ENCODE peak calls at places on chromosomes 3 and 15, in six cellular contexts. R is upper lobe of left lung, L is HepG2, Q is A549, W is K562, P is GM12878. H is an unnamed sample. For H3K4me1, the result is how much of the 10 kb centered on the place peaks cover.

GRCh38 chr3:99236576-99236975 is 335.1 kb upstream of the DCBLD2 start:
- ATAC-seq in W (no peak), P (no peak), Q (no peak), L (no peak), R (no peak), H (no peak)

GRCh38 chr3:158644345-158644908 is at the start of gene GFM1:
- ATAC-seq in P (peak), W (peak), Q (peak), R (peak), L (peak), H (peak)

GRCh38 chr3:52454938-52455282 is 494 bp upstream of the NISCH start:
- ATAC-seq in L (no peak), P (no peak), R (no peak), Q (no peak), W (peak), H (no peak)

GRCh38 chr3:51943451-51944391 is 1.6 kb downstream of the PARP3 start:
- ATAC-seq in P (no peak), W (no peak), Q (no peak), R (no peak), L (no peak), H (no peak)

GRCh38 chr3:38190481-38190881 is 25.1 kb downstream of the OXSR1 start:
- ATAC-seq in W (no peak), Q (no peak), P (no peak), L (no peak), R (no peak), H (no peak)

GRCh38 chr3:143973352-143974021 is 1.9 kb downstream of the DIPK2A start:
- ATAC-seq in P (no peak), L (peak), Q (no peak), R (no peak), W (peak), H (no peak)

GRCh38 chr3:182906036-182906435 is 74.3 kb downstream of the DCUN1D1 start:
- ATAC-seq in R (no peak), L (no peak), Q (no peak), P (no peak), W (no peak), H (no peak)

GRCh38 chr15:99138491-99138982 is 33.7 kb downstream of the SYNM start:
- ATAC-seq in P (no peak), R (no peak), Q (peak), L (peak), W (no peak), H (no peak)

GRCh38 chr3:83928903-83929302 is 1029.9 kb upstream of the CADM2 start:
- ATAC-seq in R (no peak), L (no peak), Q (no peak), P (no peak), W (no peak), H (no peak)

GRCh38 chr15:96327155-96327741 is 3.3 kb upstream of the NR2F2 start:
- ATAC-seq in P (peak), W (peak), L (peak), R (peak), Q (peak), H (peak)

GRCh38 chr3:171441381-171441780 is 18.8 kb downstream of the TNIK start:
- ATAC-seq in W (no peak), R (no peak), L (no peak), Q (no peak), P (no peak), H (no peak)

GRCh38 chr3:55910543-55910942 is 423.4 kb upstream of the WNT5A start:
- ATAC-seq in R (no peak), W (no peak), P (no peak), L (no peak), Q (no peak), H (no peak)

GRCh38 chr15:96948981-96949380 is 618.5 kb downstream of the NR2F2 start:
- ATAC-seq in L (no peak), Q (no peak), P (no peak), W (no peak), R (no peak), H (no peak)

GRCh38 chr3:157436583-157437300 is at the start of gene PTX3:
- ATAC-seq in L (no peak), P (no peak), R (peak), W (no peak), Q (peak), H (peak)

GRCh38 chr3:98691897-98692296 is 71.2 kb upstream of the ST3GAL6 start:
- ATAC-seq in P (no peak), W (no peak), Q (no peak), R (no peak), L (no peak), H (no peak)

GRCh38 chr3:155449613-155450267 is 156.3 kb upstream of the STRIT1 start:
- ATAC-seq in L (no peak), R (no peak), Q (no peak), W (no peak), P (no peak), H (no peak)

GRCh38 chr15:51243774-51244173 is 94.6 kb downstream of the CYP19A1 start:
- ATAC-seq in R (no peak), W (peak), Q (peak), L (no peak), P (peak), H (no peak)

GRCh38 chr3:73535137-73535536 is 89.6 kb downstream of the PDZRN3 start:
- ATAC-seq in L (no peak), Q (no peak), P (no peak), W (no peak), R (no peak), H (no peak)

GRCh38 chr3:155908086-155908485 is 37.6 kb downstream of the GMPS start:
- ATAC-seq in W (peak), Q (no peak), R (no peak), L (peak), P (no peak), H (no peak)

GRCh38 chr15:29925227-29926082 is 103.2 kb upstream of the TJP1 start:
- ATAC-seq in W (peak), R (peak), Q (peak), P (peak), L (peak), H (peak)

GRCh38 chr3:156148946-156149348 is 28.6 kb downstream of the KCNAB1 start:
- ATAC-seq in R (no peak), Q (no peak), L (no peak), W (peak), P (peak), H (peak)

GRCh38 chr15:96586901-96587300 is 256.4 kb downstream of the NR2F2 start:
- ATAC-seq in R (no peak), W (no peak), L (no peak), Q (no peak), P (peak), H (no peak)

GRCh38 chr3:74393426-74393825 is 221.0 kb downstream of the CNTN3 start:
- ATAC-seq in L (no peak), P (no peak), Q (no peak), W (no peak), R (no peak), H (no peak)

GRCh38 chr3:32848215-32848614 is 30.4 kb downstream of the TRIM71 start:
- ATAC-seq in L (no peak), P (no peak), R (no peak), Q (no peak), W (peak), H (no peak)

GRCh38 chr3:32850636-32851035 is 32.8 kb downstream of the TRIM71 start:
- ATAC-seq in L (peak), P (no peak), Q (no peak), W (no peak), R (no peak), H (no peak)

GRCh38 chr3:32847520-32847919 is 29.7 kb downstream of the TRIM71 start:
- ATAC-seq in P (no peak), W (peak), L (no peak), Q (no peak), R (no peak), H (no peak)

GRCh38 chr3:32852146-32852545 is 34.3 kb downstream of the TRIM71 start:
- ATAC-seq in P (no peak), L (no peak), Q (no peak), R (no peak), W (no peak), H (no peak)

GRCh38 chr3:32850226-32850625 is 32.4 kb downstream of the TRIM71 start:
- ATAC-seq in L (peak), W (no peak), R (no peak), P (no peak), Q (no peak), H (no peak)
- H3K4me1 ChIP-seq in L (half or more), W (under half), R (under half), P (under half), Q (under half), H (under half)

DNA sequence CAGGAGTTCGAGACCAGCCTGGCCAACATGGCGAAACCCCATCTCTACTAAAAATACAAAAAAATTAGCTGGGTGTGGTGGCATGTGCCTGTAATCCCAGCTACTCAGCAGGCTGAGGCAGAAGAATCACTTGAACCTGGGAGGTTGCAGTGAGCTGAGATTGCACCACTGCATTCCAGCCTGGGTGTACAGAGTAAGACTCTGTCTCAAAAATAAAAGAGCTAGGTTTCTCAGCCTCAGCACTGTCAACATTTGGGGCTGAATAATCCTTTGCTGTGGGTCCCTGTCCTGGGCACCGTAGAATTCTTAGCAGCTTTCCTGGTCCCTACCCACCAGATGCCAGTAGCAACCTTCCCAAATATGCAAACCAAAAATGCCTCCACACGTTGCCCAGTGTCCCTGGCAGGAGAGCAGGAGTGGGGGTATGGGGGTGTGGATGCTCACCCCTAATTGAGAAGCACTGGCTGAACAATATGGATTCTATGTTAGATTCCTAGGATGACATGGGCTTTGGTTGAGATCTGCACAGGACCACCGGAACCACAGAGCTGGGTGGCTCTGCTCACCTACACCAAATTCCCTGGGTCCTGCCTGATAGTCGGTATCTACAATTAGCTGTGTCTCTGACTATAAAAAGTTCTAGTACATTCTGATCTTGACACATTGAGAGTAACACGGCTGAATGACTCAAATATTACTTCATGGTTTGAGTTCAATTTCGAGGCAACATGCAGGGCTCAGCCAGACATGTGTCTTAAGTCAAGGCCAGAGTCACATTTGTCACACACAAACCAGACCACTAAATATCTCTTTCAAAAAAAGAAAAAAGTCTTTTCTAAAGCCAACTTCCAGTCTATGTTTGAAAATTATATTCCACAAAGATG is 577.0 kb upstream of the MDFIC2 start:
- ATAC-seq in R (peak), P (no peak), L (no peak), W (no peak), Q (no peak), H (peak)
- TF ChIP-seq EP300 in R (no peak), P (no peak), L (no peak), W (no peak), Q (no peak), H (no peak)

GRCh38 chr3:48015451-48016182 is 599 bp downstream of the MAP4 start:
- ATAC-seq in W (peak), Q (peak), L (peak), R (no peak), P (peak), H (no peak)
- TF ChIP-seq POLR2A in W (no peak), Q (no peak), L (no peak), R (no peak), P (no peak), H (no peak)

DNA sequence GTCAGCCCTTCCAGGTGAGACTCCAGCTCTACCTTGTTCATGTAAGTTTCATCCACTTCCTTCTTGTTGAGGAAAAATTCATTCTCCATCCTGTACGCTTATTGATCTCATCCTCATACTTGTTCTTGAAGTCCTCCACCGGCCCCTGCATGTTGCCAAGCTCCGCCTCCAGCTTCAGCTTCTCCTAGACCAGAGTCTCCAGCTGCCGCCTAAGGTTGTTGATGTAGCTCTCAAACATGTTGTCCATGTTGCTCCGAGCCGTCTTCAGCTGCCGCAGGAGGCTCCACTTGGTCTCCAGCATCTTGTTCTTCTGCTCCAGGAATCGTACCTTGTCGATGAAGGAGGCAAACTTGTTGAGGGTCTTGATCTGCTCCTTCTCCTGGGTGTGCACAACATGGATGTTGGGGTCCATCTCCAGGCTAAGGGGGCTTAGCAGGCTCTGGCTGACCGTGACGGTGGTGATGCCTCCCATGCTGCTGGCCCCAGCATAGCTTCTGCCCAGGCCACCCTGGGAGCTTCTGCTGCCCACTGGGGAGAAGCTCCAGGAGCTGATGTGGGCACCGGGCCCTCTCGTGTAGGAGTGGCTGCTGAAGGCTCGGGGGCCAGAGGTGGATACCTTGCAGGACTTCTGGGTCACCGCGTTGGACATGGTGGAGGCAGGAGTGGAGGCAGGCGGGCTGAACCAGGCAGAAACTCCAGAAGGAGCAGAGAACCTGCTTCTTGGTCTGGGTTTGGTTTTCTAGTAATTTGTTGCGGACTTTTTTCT is 422.6 kb upstream of the ARPP21 start:
- ATAC-seq in R (no peak), Q (no peak), W (no peak), P (no peak), L (no peak), H (no peak)
- H3K4me1 ChIP-seq in R (under half), Q (under half), W (under half), P (under half), L (under half), H (under half)

GRCh38 chr15:49152552-49153337 is 2.7 kb downstream of the COPS2 start:
- ATAC-seq in W (no peak), L (no peak), R (no peak), P (no peak), Q (no peak), H (no peak)

GRCh38 chr15:49155110-49155833 is at the start of gene COPS2:
- ATAC-seq in P (peak), Q (peak), W (peak), R (peak), L (peak), H (peak)

GRCh38 chr15:49154359-49154758 is 1.0 kb downstream of the COPS2 start:
- ATAC-seq in Q (no peak), P (no peak), W (no peak), R (no peak), L (no peak), H (no peak)

GRCh38 chr15:49154799-49155109 is 645 bp downstream of the COPS2 start:
- ATAC-seq in R (no peak), Q (peak), W (peak), L (peak), P (peak), H (no peak)

GRCh38 chr15:49155834-49156627 is 632 bp upstream of the COPS2 start:
- ATAC-seq in R (no peak), Q (peak), W (no peak), P (peak), L (peak), H (no peak)
- TF ChIP-seq EP300 in R (no peak), Q (no peak), W (no peak), P (no peak), L (no peak), H (no peak)

DNA sequence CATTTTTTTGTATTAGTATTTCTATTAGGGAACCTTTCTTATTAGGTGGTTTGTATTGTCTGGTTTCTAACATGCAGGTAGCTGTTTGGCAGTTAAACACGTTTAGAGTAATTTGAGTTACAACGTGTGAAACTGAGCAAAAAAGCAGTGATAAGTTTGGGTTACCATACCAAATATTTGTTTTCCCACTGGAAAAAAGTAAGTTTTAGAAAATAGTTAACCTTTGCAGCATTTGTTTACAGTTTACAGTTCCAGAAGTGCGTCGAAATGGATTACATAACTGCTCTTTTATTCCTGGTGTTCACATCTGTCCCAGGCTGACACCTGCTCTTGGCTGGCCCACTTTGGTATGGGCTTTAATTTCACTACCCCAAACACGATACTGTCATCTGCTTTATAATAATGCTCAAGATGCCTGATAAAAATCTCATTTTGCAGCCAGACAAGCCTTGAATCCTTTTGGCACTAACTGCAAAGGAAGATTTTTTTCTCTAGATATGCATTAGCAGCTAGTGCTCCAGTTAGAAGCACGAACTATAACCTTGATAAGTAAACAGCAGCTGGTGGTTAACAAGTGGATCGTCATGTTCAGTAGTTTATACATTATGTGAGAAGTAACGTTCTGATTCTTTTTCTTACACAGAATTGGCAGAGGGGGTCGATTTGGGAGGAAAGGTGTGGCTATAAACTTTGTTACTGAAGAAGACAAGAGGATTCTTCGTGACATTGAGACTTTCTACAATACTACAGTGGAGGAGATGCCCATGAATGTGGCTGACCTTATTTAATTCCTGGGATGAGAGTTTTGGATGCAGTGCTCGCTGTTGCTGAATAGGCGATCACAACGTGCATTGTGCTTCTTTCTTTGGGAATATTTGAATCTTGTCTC is 5.3 kb downstream of the EIF4A2 start:
- ATAC-seq in Q (no peak), P (no peak), W (peak), L (no peak), R (no peak), H (no peak)
- TF ChIP-seq POLR2A in Q (no peak), P (no peak), W (peak), L (peak), R (no peak), H (no peak)

DNA sequence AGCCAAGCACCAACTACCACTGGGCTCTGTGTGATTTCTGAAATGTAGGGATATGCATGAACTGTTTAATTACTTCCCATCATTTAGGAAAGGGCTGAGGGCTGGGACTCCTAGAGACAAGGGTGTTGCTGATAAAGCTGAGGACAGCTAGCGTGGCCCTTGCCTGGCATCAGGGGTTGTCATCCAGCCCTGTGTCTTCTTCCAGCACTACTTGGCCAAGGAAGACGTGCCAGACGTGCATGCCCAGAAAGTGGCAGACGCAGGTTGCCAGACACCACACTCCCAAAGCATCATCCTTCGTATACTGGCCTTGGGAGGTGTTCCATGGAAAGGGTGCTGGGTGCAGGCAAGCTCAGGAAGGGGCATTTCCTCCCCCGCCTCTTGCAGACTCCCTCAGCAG is 64.8 kb downstream of the LRIG1 start:
- ATAC-seq in W (no peak), L (no peak), P (no peak), Q (no peak), R (no peak), H (no peak)
- H3K4me1 ChIP-seq in W (under half), L (under half), P (under half), Q (under half), R (under half), H (under half)

DNA sequence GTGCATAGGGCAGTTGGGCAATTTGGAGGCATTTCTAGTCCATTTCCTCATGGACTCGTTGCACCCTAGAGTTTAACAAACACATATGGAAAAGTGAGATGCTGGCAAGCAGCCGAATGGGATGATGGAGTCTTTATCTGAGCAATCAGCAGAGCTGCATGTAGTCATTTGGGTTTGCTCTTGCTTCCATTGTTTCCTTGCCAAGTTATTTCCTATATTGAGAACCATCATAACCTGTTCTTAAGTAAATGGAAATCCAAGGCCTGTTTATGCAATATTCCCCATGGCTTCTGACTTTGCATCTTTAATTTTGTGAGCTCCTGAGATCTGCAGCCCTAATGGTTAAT is 31.2 kb downstream of the ITPR1 start:
- ATAC-seq in Q (no peak), L (no peak), P (no peak), R (no peak), W (peak), H (peak)
- TF ChIP-seq EP300 in Q (no peak), L (no peak), P (no peak), R (no peak), W (no peak), H (no peak)